ENCODE peak calls at places on chromosomes 16 and 17, in five cellular contexts. M, Z, K, V and E are unnamed samples.

GRCh38 chr17:75594499-75595283 is 7.1 kb downstream of the MYO15B start:
- DNase-seq in M (no peak), K (no peak), Z (peak; percentile 63), V (no peak), E (no peak)

GRCh38 chr17:32349503-32349853 is 479 bp upstream of the ZNF207 start:
- DNase-seq in K (peak; percentile 74), V (peak; percentile 39), M (peak; percentile 25), Z (no peak), E (peak; percentile 19)

GRCh38 chr16:3643095-3643730 is 11.3 kb upstream of the DNASE1 start:
- DNase-seq in K (peak; percentile 39), M (no peak), Z (peak; percentile 53), V (no peak), E (no peak)

GRCh38 chr17:29180051-29180787 is at the start of gene MYO18A:
- DNase-seq in K (peak; percentile 96), M (peak; percentile 77), Z (peak; percentile 84), V (peak; percentile 88), E (peak; percentile 64)

GRCh38 chr16:10386517-10387377 is 886 bp downstream of the ATF7IP2 start:
- DNase-seq in K (no peak), V (peak; percentile 43), Z (no peak), M (peak; percentile 37), E (peak; percentile 24)

GRCh38 chr17:33972756-33973155 is 282.3 kb upstream of the CCL2 start:
- DNase-seq in V (no peak), K (no peak), M (no peak), Z (no peak), E (no peak)

GRCh38 chr17:80283116-80283852 is 22.6 kb downstream of the RNF213 start:
- DNase-seq in V (no peak), K (no peak), M (no peak), Z (no peak), E (no peak)

GRCh38 chr16:48117217-48118105 is 38.3 kb downstream of the ABCC12 start:
- DNase-seq in M (peak; percentile 65), Z (no peak), V (peak; percentile 82), K (peak; percentile 82), E (peak; percentile 61)

GRCh38 chr17:73657473-73658116 is 13.3 kb upstream of the SDK2 start:
- DNase-seq in V (peak; percentile 40), K (no peak), M (peak; percentile 29), Z (no peak), E (peak; percentile 54)
- TF ChIP-seq CTCF in V (peak; percentile 63), K (no peak), M (peak; percentile 65), Z (no peak), E (peak; percentile 73)

DNA sequence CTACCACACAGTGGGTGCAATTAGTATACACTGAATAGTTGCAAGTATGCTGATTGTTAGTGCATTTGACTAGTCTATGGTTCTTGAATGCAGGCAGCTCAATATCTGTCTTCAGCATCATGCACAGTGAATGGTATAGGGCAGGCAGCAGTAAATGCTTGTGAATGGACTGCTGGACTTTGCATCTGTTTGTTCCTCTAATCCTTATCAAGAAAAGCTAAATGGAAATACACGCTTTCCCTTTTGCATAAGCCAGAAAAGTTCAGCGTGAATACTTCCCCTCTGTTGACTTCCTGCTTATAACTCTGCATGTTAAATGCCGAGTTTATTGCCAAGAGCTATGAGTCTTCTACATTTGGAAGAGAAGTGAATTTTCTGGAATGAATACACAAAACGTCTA is 127.8 kb upstream of the CPHXL start:
- DNase-seq in Z (no peak), M (no peak), V (peak; percentile 7), K (no peak), E (peak; percentile 1)
- TF ChIP-seq CTCF in Z (no peak), M (no peak), V (no peak), K (no peak), E (no peak)

GRCh38 chr16:81939164-81940067 is 71.9 kb downstream of the SDR42E1 start:
- DNase-seq in V (peak; percentile 23), M (no peak), K (no peak), Z (peak; percentile 24), E (no peak)
- TF ChIP-seq CTCF in V (peak; percentile 9), M (peak; percentile 15), K (no peak), Z (no peak), E (no peak)

DNA sequence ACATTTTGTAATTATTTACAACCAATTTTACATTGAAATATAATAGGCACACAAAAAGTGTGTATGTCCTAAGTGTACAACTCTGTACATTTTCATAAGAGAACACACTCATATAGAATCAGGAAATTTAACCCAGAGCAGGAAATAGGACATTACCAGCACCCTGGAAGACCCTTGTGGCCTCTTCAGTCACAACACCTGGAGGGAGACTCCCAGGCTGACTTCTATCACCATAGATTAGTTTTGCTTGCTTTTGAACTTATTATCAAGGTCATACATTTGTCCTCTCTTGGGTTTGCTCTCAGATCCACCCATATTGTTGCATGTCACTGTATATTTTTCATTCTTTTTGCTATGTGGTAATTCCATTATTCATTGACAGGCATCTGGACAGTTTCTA is 5.8 kb downstream of the RIPOR1 start:
- DNase-seq in M (no peak), Z (no peak), V (no peak), K (no peak), E (no peak)
- TF ChIP-seq CTCF in M (no peak), Z (no peak), V (no peak), K (no peak), E (no peak)

DNA sequence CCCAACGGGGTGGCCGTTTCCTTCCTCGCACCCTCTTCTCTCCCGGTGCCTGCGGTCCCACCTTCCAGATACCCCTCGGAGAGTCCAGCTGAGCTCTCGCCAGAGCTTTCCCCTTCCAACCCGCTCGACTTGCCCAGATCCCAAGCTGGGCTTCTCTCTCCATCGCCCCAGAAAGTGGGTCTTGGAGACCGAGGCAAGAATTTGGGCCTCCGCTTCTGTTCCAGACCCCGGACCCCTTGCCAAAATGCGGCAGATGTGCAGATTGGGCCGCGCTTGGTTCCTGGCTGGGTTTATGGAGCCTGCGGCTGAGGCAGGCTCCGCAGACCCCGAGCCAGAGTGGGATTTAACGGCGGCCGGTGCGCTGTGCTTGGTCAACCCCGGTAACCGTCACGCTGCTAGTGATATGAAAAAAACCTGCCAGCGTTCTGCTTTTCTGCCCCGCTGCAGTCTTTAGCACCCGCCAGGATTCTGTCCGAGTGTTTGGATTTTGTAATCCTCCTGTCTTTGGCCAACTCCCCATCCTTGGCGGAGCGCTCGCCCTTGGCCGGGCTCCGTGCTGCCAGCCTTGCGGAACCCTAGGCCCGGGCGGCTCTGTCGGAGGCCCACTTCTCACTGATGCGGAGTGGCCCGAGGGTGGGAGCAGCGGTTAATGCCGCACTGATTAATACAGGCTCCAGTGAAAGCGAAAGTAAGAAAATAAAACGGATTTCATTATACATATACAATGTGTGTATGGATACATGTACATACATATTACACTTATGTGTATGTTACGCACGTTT is 754 bp upstream of the SLFN11 start:
- DNase-seq in K (peak; percentile 90), M (peak; percentile 44), V (peak; percentile 86), Z (peak; percentile 81), E (peak; percentile 68)
- TF ChIP-seq CTCF in K (no peak), M (no peak), V (no peak), Z (no peak), E (no peak)

DNA sequence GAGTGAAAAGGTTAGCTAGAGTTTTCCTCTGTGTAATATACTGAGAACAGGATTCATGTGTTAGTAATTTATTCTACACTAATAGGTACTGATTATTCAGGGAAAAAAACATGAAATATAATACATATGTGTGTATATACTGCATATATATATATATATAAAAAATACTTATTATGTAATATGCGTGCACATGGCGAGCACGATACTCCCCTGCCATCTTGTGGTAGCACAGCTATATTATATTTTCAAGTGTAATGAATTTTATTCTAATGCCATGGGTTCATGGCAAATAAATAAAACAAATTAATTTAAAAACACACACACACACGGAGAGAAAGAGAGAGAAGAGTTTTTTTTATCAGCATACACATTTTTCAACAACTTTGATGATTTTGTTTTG is 460.6 kb downstream of the KCNJ2 start:
- DNase-seq in M (peak; percentile 43), V (no peak), K (no peak), Z (no peak), E (peak; percentile 4)
- TF ChIP-seq CTCF in M (peak; percentile 58), V (no peak), K (no peak), Z (no peak), E (no peak)

GRCh38 chr16:27235055-27235937 is 32.0 kb downstream of the KDM8 start:
- DNase-seq in V (peak; percentile 75), K (peak; percentile 92), M (peak; percentile 95), Z (peak; percentile 91), E (peak; percentile 92)
- TF ChIP-seq CTCF in V (peak; percentile 85), K (peak; percentile 82), M (peak; percentile 96), Z (peak; percentile 86), E (peak; percentile 93)